ENCODE peak calls at places on chromosomes 6 and 20, in five cellular contexts. P is ELF-1; Y is activated T-cell treated with anti-CD3 and anti-CD28 coated beads for 1 hour; L is stimulated activated CD4-positive, alpha-beta T cell treated with anti-CD3 and anti-CD28 coated beads, Interleukin-1b, Interleukin-23, amount 100 ng/mL, for 1 hour; X is activated naive CD4-positive, alpha-beta T cell treated with Interleukin-2 at 50 U/mL for 16 hours. I is an unnamed sample.

GRCh38 chr6:44451803-44452690 is 64.5 kb downstream of the CDC5L start:
- DNase-seq in L (no peak), Y (no peak), X (no peak), P (no peak), I (no peak)

GRCh38 chr6:27096834-27097511 is 150.5 kb upstream of the PRSS16 start:
- DNase-seq in X (peak; percentile 26), L (no peak), Y (peak; percentile 6), P (peak; percentile 66), I (no peak)

GRCh38 chr20:22180244-22180643 is 404.1 kb downstream of the FOXA2 start:
- DNase-seq in X (no peak), Y (no peak), P (no peak), L (no peak), I (no peak)

GRCh38 chr20:52945862-52946522 is 26.2 kb upstream of the TSHZ2 start:
- DNase-seq in P (no peak), X (no peak), L (no peak), Y (no peak), I (no peak)

GRCh38 chr6:126064257-126064993 is 78.1 kb downstream of the TRMT11 start:
- DNase-seq in P (no peak), X (no peak), Y (no peak), L (no peak), I (no peak)

GRCh38 chr6:88626460-88626859 is 337.0 kb downstream of the RNGTT start:
- DNase-seq in X (no peak), P (no peak), L (no peak), Y (no peak), I (no peak)

GRCh38 chr6:136647363-136647763 is 97.1 kb upstream of the MAP7 start:
- DNase-seq in L (no peak), Y (no peak), X (peak; percentile 47), P (no peak), I (no peak)

GRCh38 chr6:168648240-168648639 is 207.3 kb downstream of the SMOC2 start:
- DNase-seq in X (no peak), Y (no peak), L (no peak), P (peak; percentile 92), I (no peak)

GRCh38 chr20:4763776-4764525 is 42.2 kb downstream of the PRND start:
- DNase-seq in Y (no peak), L (no peak), X (no peak), P (no peak), I (no peak)

GRCh38 chr20:34334654-34335407 is 28.2 kb upstream of the ITCH start:
- DNase-seq in X (no peak), L (no peak), Y (no peak), P (no peak), I (no peak)

GRCh38 chr6:55174211-55175013 is at the start of gene HCRTR2:
- DNase-seq in P (peak; percentile 56), X (no peak), L (no peak), Y (no peak), I (no peak)

GRCh38 chr20:16639027-16639941 is 66.0 kb upstream of the KIF16B start:
- DNase-seq in X (no peak), L (no peak), P (peak; percentile 83), Y (no peak), I (no peak)

GRCh38 chr20:48405909-48406308 is 421.9 kb downstream of the PREX1 start:
- DNase-seq in P (peak; percentile 76), L (no peak), Y (no peak), X (no peak), I (no peak)

GRCh38 chr6:32685603-32686002 is 19.1 kb upstream of the HLA-DQB1 start:
- DNase-seq in P (no peak), X (peak; percentile 16), L (peak; percentile 7), Y (no peak), I (no peak)

GRCh38 chr6:1630771-1631217 is 21.1 kb downstream of the FOXC1 start:
- DNase-seq in Y (no peak), L (no peak), P (peak; percentile 17), X (no peak), I (no peak)